ENCODE peak calls at places on chromosomes 13 and 19, in four cellular contexts. One of them, this sample, is unnamed.

GRCh38 chr19:38685666-38686529 is 38.4 kb downstream of the ACTN4 start:
- DNase-seq in K562: peak; percentile 44
- DNase-seq in HepG2: peak; percentile 65
- DNase-seq in HCT116: peak; percentile 28
- DNase-seq in this sample: no peak

GRCh38 chr13:97256343-97256783 is 34.2 kb downstream of the MBNL2 start:
- DNase-seq in HCT116: peak; percentile 98
- DNase-seq in HepG2: peak; percentile 85
- DNase-seq in K562: peak; percentile 38
- DNase-seq in this sample: no peak

GRCh38 chr13:21619633-21620220 is 15.8 kb upstream of the MICU2 start:
- DNase-seq in K562: no peak
- DNase-seq in HepG2: no peak
- DNase-seq in HCT116: no peak
- DNase-seq in this sample: no peak

GRCh38 chr13:49444517-49445395 is 682 bp downstream of the SETDB2 start:
- DNase-seq in HCT116: no peak
- DNase-seq in K562: peak; percentile 10
- DNase-seq in HepG2: peak; percentile 31
- DNase-seq in this sample: peak; percentile 48

GRCh38 chr19:2983351-2984195 is 6.2 kb downstream of the TLE6 start:
- DNase-seq in K562: no peak
- DNase-seq in HCT116: no peak
- DNase-seq in HepG2: no peak
- DNase-seq in this sample: no peak

GRCh38 chr19:6239401-6239844 is 40.4 kb downstream of the MLLT1 start:
- DNase-seq in HepG2: no peak
- DNase-seq in K562: no peak
- DNase-seq in HCT116: no peak
- DNase-seq in this sample: no peak

GRCh38 chr19:30374791-30375650 is 2.8 kb downstream of the ZNF536 start:
- DNase-seq in HCT116: no peak
- DNase-seq in K562: no peak
- DNase-seq in HepG2: no peak
- DNase-seq in this sample: no peak

GRCh38 chr19:35013820-35014754 is 14.0 kb downstream of the GRAMD1A start:
- DNase-seq in HCT116: no peak
- DNase-seq in HepG2: no peak
- DNase-seq in K562: no peak
- DNase-seq in this sample: no peak

GRCh38 chr13:104936304-104936703 is 1599.2 kb downstream of the EFNB2 start:
- DNase-seq in HCT116: no peak
- DNase-seq in K562: no peak
- DNase-seq in HepG2: no peak
- DNase-seq in this sample: no peak

GRCh38 chr13:34847751-34848150 is 94.3 kb upstream of the NBEA start:
- DNase-seq in HCT116: no peak
- DNase-seq in K562: no peak
- DNase-seq in HepG2: no peak
- DNase-seq in this sample: no peak

GRCh38 chr13:34432234-34432633 is 509.8 kb upstream of the NBEA start:
- DNase-seq in HCT116: no peak
- DNase-seq in K562: no peak
- DNase-seq in HepG2: no peak
- DNase-seq in this sample: no peak

GRCh38 chr19:38529610-38530009 is 88.1 kb downstream of the MAP4K1 start:
- DNase-seq in K562: no peak
- DNase-seq in HepG2: no peak
- DNase-seq in HCT116: no peak
- DNase-seq in this sample: no peak

DNA sequence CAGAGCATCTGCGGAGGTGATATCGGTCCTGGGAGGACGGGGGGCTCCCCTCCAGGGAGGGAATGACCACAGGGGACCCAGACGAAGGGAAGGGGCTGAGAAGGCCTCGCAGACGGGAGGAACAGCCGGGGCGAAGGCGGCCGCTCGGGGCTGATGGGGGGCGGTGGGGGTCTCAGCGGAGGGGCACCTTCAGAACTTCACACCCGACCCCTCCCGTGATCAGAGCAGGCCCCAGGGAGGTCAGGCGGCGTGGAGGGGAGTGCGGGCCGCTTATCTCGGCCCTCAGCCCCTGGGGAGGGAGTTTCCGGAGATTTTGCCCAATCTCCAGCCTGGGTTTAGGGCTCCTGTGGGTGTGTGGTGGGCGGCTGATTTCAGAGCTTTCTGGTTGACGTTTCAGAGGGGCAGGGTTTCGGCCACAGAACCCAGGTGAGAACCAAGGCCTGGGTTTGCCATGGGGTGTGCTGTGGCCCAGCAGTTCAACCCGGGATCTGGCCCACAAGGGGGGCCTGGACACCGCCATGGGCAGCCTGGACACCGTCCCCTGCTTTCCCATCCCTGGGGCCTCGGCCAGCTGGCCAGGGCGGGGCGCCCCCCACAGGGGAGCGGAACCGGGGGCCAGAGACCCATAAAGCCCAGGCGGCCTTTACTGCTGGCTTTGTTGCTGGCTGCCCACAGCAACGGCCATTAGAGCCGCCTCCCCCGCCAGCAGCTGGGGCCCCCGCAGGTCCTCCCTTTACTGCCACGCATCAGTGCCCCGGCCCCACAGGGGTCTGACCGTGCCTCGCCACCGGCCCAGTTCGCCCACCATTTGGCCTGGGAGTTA is 29.0 kb downstream of the ARID3A start:
- DNase-seq in K562: peak; percentile 93
- DNase-seq in HCT116: no peak
- DNase-seq in HepG2: no peak
- DNase-seq in this sample: no peak
- H3K4me1 ChIP-seq in K562: peaks cover 92% of the 10 kb centered on the region
- H3K4me1 ChIP-seq in HCT116: peaks cover 95% of the 10 kb centered on the region
- H3K4me1 ChIP-seq in HepG2: peaks cover 91% of the 10 kb centered on the region
- H3K4me1 ChIP-seq in this sample: peaks cover 29% of the 10 kb centered on the region

GRCh38 chr19:58560921-58561320 is 2.5 kb upstream of the UBE2M start:
- DNase-seq in HCT116: no peak
- DNase-seq in HepG2: no peak
- DNase-seq in K562: no peak
- DNase-seq in this sample: no peak
- H3K27ac ChIP-seq in HCT116: peak overlapping the region; percentile 98
- H3K27ac ChIP-seq in HepG2: no peak overlapping the region
- H3K27ac ChIP-seq in K562: peak overlapping the region; percentile 94
- H3K27ac ChIP-seq in this sample: peak overlapping the region; percentile 100

DNA sequence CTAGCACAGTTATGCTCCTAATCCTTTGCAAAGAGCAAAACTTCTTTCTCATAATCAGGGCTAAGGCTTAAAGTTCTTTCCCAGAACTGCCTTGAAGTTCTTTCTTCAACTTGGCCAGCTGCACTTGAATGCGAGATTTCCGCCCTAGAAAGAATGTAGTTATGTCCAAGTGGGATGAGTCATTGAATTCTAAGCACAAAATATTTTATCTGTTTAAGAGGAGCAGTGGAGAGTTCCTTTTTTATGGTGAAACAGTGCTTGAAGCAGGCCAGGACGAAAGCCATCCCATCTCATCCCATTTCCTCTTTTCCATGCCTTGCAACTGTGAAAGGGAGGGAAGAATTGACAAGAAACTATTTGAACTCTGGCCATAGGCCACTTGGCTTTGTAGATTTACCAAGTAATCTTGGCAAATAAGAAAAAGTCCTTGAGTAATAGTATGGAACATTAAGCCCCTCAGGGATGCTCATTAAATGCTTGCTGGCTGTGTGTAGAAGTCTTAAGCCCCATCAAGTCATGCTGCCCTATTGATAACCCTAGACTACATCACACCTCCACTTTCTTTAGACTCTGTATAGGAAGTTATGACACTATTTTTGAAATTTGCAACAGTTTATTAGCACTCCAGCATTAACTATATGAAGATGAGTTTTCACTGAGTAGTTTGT is 174.6 kb downstream of the KCTD12 start:
- DNase-seq in K562: no peak
- DNase-seq in HepG2: no peak
- DNase-seq in HCT116: no peak
- DNase-seq in this sample: no peak
- TF ChIP-seq TCF7L2 in K562: no peak
- TF ChIP-seq TCF7L2 in HepG2: no peak
- TF ChIP-seq TCF7L2 in HCT116: no peak
- TF ChIP-seq TCF7L2 in this sample: no peak

GRCh38 chr19:18280247-18281081 is 958 bp downstream of the JUND start:
- DNase-seq in HCT116: no peak
- DNase-seq in HepG2: peak; percentile 52
- DNase-seq in K562: peak; percentile 85
- DNase-seq in this sample: no peak

GRCh38 chr19:18281082-18282020 is at the start of gene JUND:
- DNase-seq in HepG2: peak; percentile 92
- DNase-seq in HCT116: peak; percentile 93
- DNase-seq in K562: peak; percentile 96
- DNase-seq in this sample: no peak

GRCh38 chr19:18279266-18279515 is 2.2 kb downstream of the JUND start:
- DNase-seq in HCT116: no peak
- DNase-seq in K562: no peak
- DNase-seq in HepG2: no peak
- DNase-seq in this sample: no peak

GRCh38 chr19:18278521-18279265 is 2.7 kb downstream of the JUND start:
- DNase-seq in HCT116: no peak
- DNase-seq in K562: no peak
- DNase-seq in HepG2: no peak
- DNase-seq in this sample: no peak

DNA sequence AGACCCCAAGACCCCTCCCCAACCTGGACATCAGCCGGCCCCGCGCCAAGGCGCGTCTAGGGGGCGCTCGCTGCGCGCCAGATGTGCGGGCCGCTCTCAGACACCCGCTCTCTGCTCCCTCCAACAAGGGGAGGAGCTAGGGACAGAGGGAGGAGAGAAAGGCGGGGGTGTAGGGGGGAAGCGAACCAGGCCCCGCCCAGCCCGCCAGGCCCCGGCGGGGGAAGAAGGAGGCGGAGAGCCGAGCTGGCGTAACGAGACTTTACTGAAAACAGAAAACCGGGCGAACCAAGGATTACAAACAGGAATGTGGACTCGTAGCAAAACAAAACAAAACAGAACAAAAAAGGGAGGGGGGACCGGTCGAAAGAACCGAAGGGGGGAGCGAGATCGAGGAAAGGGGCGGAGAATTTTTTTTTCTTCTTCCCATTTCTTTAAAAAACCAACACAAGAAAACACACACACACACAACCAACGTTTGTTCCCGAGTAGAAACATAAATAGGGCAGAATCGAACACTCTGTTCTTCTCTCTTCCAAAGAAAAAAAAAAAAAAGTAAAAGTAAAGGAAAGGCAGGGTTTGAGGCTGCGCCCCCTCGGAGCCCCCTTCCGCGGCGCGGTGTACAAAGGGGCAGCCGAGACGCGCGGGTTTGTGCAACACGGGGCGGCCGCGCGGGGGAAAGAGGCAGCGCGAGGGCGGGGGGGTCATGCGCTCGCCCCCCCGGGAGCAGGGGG is 1.7 kb downstream of the JUND start:
- DNase-seq in HCT116: peak; percentile 83
- DNase-seq in HepG2: peak; percentile 93
- DNase-seq in K562: peak; percentile 95
- DNase-seq in this sample: no peak
- H3K4me1 ChIP-seq in HCT116: peaks cover 65% of the 10 kb centered on the region
- H3K4me1 ChIP-seq in HepG2: peaks cover 65% of the 10 kb centered on the region
- H3K4me1 ChIP-seq in K562: peaks cover 64% of the 10 kb centered on the region
- H3K4me1 ChIP-seq in this sample: peaks cover 35% of the 10 kb centered on the region

This sample was measured in Panc1.